ENCODE peak calls at places on chromosomes 11 and 22, in seven cellular contexts. O is tibial nerve, Z is mesendoderm, A is HTR-8/SVneo, I is glutamatergic neuron, C is G401, S is AG08396. R is an unnamed sample.

GRCh38 chr11:35619030-35619753 is 932 bp downstream of the FJX1 start:
- DNase-seq in O (no peak), Z (peak; percentile 81), A (no peak), I (peak; percentile 72), C (peak; percentile 60), S (peak; percentile 59), R (peak; percentile 65)

GRCh38 chr11:79081441-79082124 is 359.2 kb downstream of the TENM4 start:
- DNase-seq in O (no peak), Z (no peak), A (no peak), I (no peak), C (peak; percentile 51), S (no peak), R (peak; percentile 79)

GRCh38 chr11:2777396-2777795 is 77.6 kb upstream of the KCNQ1OT1 start:
- DNase-seq in O (peak; percentile 6), Z (peak; percentile 29), A (peak; percentile 58), I (peak; percentile 15), C (no peak), S (peak; percentile 73), R (no peak)

GRCh38 chr22:20131593-20131855 is at the start of gene ZDHHC8:
- DNase-seq in O (no peak), Z (no peak), A (no peak), I (no peak), C (peak; percentile 45), S (peak; percentile 70), R (no peak)

GRCh38 chr22:24591286-24591830 is 1.5 kb downstream of the LRRC75B start:
- DNase-seq in O (no peak), Z (no peak), A (no peak), I (no peak), C (no peak), S (no peak), R (peak; percentile 29)

GRCh38 chr11:24588075-24588474 is 91.2 kb downstream of the LUZP2 start:
- DNase-seq in O (no peak), Z (no peak), A (peak; percentile 15), I (no peak), C (no peak), S (no peak), R (no peak)

GRCh38 chr22:36184433-36185035 is 17.1 kb downstream of the APOL4 start:
- DNase-seq in O (no peak), Z (no peak), A (no peak), I (no peak), C (peak; percentile 45), S (peak; percentile 26), R (peak; percentile 27)

GRCh38 chr11:123129920-123130319 is 65.1 kb downstream of the CLMP start:
- DNase-seq in O (no peak), Z (no peak), A (no peak), I (no peak), C (no peak), S (peak; percentile 42), R (no peak)

GRCh38 chr11:65859812-65860277 is 388 bp upstream of the MUS81 start:
- DNase-seq in O (no peak), Z (no peak), A (no peak), I (no peak), C (no peak), S (no peak), R (no peak)

GRCh38 chr11:4180441-4181183 is 86.0 kb downstream of the RRM1 start:
- DNase-seq in O (no peak), Z (no peak), A (no peak), I (no peak), C (no peak), S (no peak), R (no peak)

GRCh38 chr11:32838505-32839274 is 9.0 kb downstream of the PRRG4 start:
- DNase-seq in O (no peak), Z (no peak), A (no peak), I (no peak), C (no peak), S (no peak), R (no peak)

GRCh38 chr22:43861529-43861928 is 784 bp downstream of the SULT4A1 start:
- DNase-seq in O (no peak), Z (peak; percentile 23), A (no peak), I (peak; percentile 56), C (peak; percentile 56), S (no peak), R (no peak)

GRCh38 chr11:78390809-78391208 is 26.8 kb downstream of the GAB2 start:
- DNase-seq in O (no peak), Z (no peak), A (no peak), I (no peak), C (no peak), S (no peak), R (no peak)

GRCh38 chr11:65899356-65900124 is 648 bp downstream of the FOSL1 start:
- DNase-seq in O (no peak), Z (peak; percentile 71), A (peak; percentile 84), I (no peak), C (no peak), S (peak; percentile 86), R (no peak)

GRCh38 chr11:69390561-69390960 is 90.9 kb upstream of the LINC01488 start:
- DNase-seq in O (no peak), Z (no peak), A (no peak), I (no peak), C (no peak), S (no peak), R (no peak)

GRCh38 chr11:1218788-1219445 is 3.9 kb upstream of the MUC5B start:
- DNase-seq in O (no peak), Z (no peak), A (no peak), I (peak; percentile 9), C (no peak), S (no peak), R (no peak)

GRCh38 chr11:1570001-1570453 is 2.0 kb downstream of the DUSP8 start:
- DNase-seq in O (no peak), Z (no peak), A (no peak), I (peak; percentile 22), C (no peak), S (no peak), R (no peak)

GRCh38 chr11:100908746-100909145 is 220.9 kb downstream of the PGR start:
- DNase-seq in O (no peak), Z (no peak), A (no peak), I (no peak), C (no peak), S (no peak), R (no peak)

GRCh38 chr11:46119352-46120216 is 1.7 kb downstream of the PHF21A start:
- DNase-seq in O (peak; percentile 29), Z (peak; percentile 74), A (peak; percentile 28), I (peak; percentile 57), C (peak; percentile 63), S (peak; percentile 47), R (peak; percentile 69)

GRCh38 chr11:78049348-78049747 is 14.3 kb upstream of the THRSP start:
- DNase-seq in O (no peak), Z (no peak), A (no peak), I (no peak), C (no peak), S (no peak), R (no peak)

GRCh38 chr11:43903086-43903485 is 22.5 kb downstream of the ALKBH3 start:
- DNase-seq in O (no peak), Z (no peak), A (no peak), I (no peak), C (no peak), S (no peak), R (no peak)

GRCh38 chr11:78715639-78716311 is 141.1 kb upstream of the NARS2 start:
- DNase-seq in O (no peak), Z (peak; percentile 87), A (peak; percentile 66), I (peak; percentile 85), C (peak; percentile 11), S (peak; percentile 70), R (peak; percentile 30)

R was measured in cerebellar cortex.